ENCODE peak calls at places on chromosomes 11 and 22, in nine cellular contexts. H is cardiac muscle cell, J is B cell, F is nephron progenitor cell, X is progenitor cell of endocrine pancreas, R is BJ, D is fibroblast of mammary gland, W is AG09309, A is left ventricle myocardium inferior. K is an unnamed sample.

GRCh38 chr22:20549232-20549841 is 41.9 kb downstream of the MED15 start:
- DNase-seq in J (no peak), H (no peak), F (no peak), X (no peak), W (no peak), A (no peak), R (no peak), D (peak), K (no peak)

GRCh38 chr11:60699282-60699681 is at the start of gene MS4A8:
- DNase-seq in X (no peak), A (no peak), H (no peak), R (no peak), D (no peak), J (no peak), W (no peak), F (no peak), K (no peak)

GRCh38 chr11:118923721-118924587 is 1.8 kb downstream of the BCL9L start:
- DNase-seq in J (no peak), X (no peak), H (no peak), W (no peak), F (no peak), R (no peak), A (no peak), D (no peak), K (peak)

GRCh38 chr11:77517753-77518152 is 43.9 kb upstream of the PAK1 start:
- DNase-seq in H (no peak), A (no peak), X (no peak), R (no peak), F (no peak), W (no peak), D (no peak), J (no peak), K (no peak)

GRCh38 chr11:119015054-119015611 is 3.0 kb downstream of the RPS25 start:
- DNase-seq in H (no peak), D (no peak), W (no peak), X (no peak), F (no peak), R (no peak), J (no peak), A (no peak), K (peak)

GRCh38 chr22:25083414-25084166 is 116.1 kb upstream of the CRYBB3 start:
- DNase-seq in X (no peak), A (no peak), D (no peak), W (no peak), F (no peak), R (no peak), J (no peak), H (no peak), K (no peak)

GRCh38 chr11:116062526-116063171 is 558.4 kb upstream of the CADM1 start:
- DNase-seq in W (no peak), R (no peak), J (no peak), F (no peak), D (no peak), A (no peak), X (no peak), H (peak), K (no peak)

GRCh38 chr11:122146475-122146874 is 30.5 kb upstream of the BLID start:
- DNase-seq in J (no peak), R (no peak), X (no peak), A (no peak), H (no peak), W (no peak), D (peak), F (no peak), K (peak)

GRCh38 chr11:124762624-124763155 is 600 bp upstream of the ESAM start:
- DNase-seq in H (peak), X (no peak), A (no peak), W (no peak), J (no peak), R (no peak), F (peak), D (no peak), K (no peak)

GRCh38 chr11:122656073-122656630 is 630 bp downstream of the UBASH3B start:
- DNase-seq in F (peak), A (peak), X (no peak), H (peak), D (peak), J (peak), R (no peak), W (no peak), K (peak)

GRCh38 chr22:39710380-39711117 is 140.0 kb downstream of the CACNA1I start:
- DNase-seq in H (no peak), W (no peak), A (no peak), R (no peak), X (no peak), F (no peak), J (no peak), D (no peak), K (no peak)

GRCh38 chr22:39900306-39901227 is at the start of gene GRAP2:
- DNase-seq in X (no peak), R (no peak), W (no peak), F (no peak), D (no peak), J (peak), A (no peak), H (no peak), K (no peak)

GRCh38 chr11:65185869-65186341 is 4.2 kb downstream of the CAPN1 start:
- DNase-seq in J (no peak), A (no peak), H (no peak), D (no peak), F (no peak), X (no peak), R (no peak), W (no peak), K (no peak)

GRCh38 chr11:117824571-117825537 is at the start of gene FXYD2:
- DNase-seq in A (peak), H (no peak), F (no peak), R (no peak), W (no peak), J (no peak), D (peak), X (no peak), K (no peak)

GRCh38 chr11:130431806-130432205 is 3.4 kb upstream of the ADAMTS8 start:
- DNase-seq in F (no peak), J (no peak), A (no peak), H (no peak), D (no peak), R (no peak), W (no peak), X (no peak), K (no peak)

GRCh38 chr11:66868726-66869291 is 11.9 kb downstream of the LRFN4 start:
- DNase-seq in H (peak), J (peak), D (no peak), F (peak), X (peak), W (no peak), R (no peak), A (no peak), K (peak)

GRCh38 chr11:8285228-8285627 is 21.6 kb upstream of the LMO1 start:
- DNase-seq in X (no peak), J (no peak), R (no peak), H (no peak), A (no peak), F (no peak), D (no peak), W (no peak), K (no peak)

GRCh38 chr11:17148536-17148935 is 59.2 kb downstream of the PIK3C2A start:
- DNase-seq in X (no peak), W (no peak), J (no peak), H (no peak), A (no peak), F (no peak), R (no peak), D (peak), K (no peak)

GRCh38 chr11:87560352-87560751 is 522.6 kb downstream of the TMEM135 start:
- DNase-seq in D (no peak), W (no peak), R (no peak), J (no peak), F (no peak), H (no peak), A (no peak), X (no peak), K (no peak)

GRCh38 chr11:114076974-114077373 is 17.5 kb downstream of the ZBTB16 start:
- DNase-seq in A (no peak), X (no peak), W (no peak), D (no peak), H (peak), R (no peak), F (no peak), J (no peak), K (no peak)

GRCh38 chr11:120830092-120830491 is 193.8 kb upstream of the TBCEL start:
- DNase-seq in R (no peak), W (no peak), A (no peak), J (no peak), H (no peak), D (no peak), F (no peak), X (no peak), K (no peak)

GRCh38 chr22:18059991-18060390 is 17.8 kb upstream of the PEX26 start:
- DNase-seq in R (no peak), J (no peak), H (no peak), X (no peak), D (no peak), F (no peak), A (no peak), W (no peak), K (no peak)

GRCh38 chr22:23401910-23402274 is 178.2 kb downstream of the IGLL1 start:
- DNase-seq in A (no peak), W (no peak), R (no peak), F (peak), D (no peak), X (no peak), J (no peak), H (no peak), K (no peak)

GRCh38 chr22:17943533-17944204 is 80.7 kb downstream of the MICAL3 start:
- DNase-seq in R (no peak), A (no peak), F (no peak), X (no peak), W (no peak), H (no peak), J (no peak), D (no peak), K (no peak)

GRCh38 chr22:18050065-18050464 is 25.7 kb upstream of the MICAL3 start:
- DNase-seq in H (no peak), J (no peak), X (no peak), R (no peak), F (no peak), W (no peak), D (no peak), A (no peak), K (no peak)

GRCh38 chr22:38540731-38541130 is 29.3 kb downstream of the DMC1 start:
- DNase-seq in J (no peak), W (no peak), R (no peak), D (no peak), H (no peak), F (no peak), A (no peak), X (no peak), K (no peak)

GRCh38 chr11:38252620-38253019 is 1654.6 kb upstream of the RAG2 start:
- DNase-seq in D (no peak), A (no peak), X (no peak), R (no peak), J (no peak), H (no peak), W (no peak), F (no peak), K (peak)

DNA sequence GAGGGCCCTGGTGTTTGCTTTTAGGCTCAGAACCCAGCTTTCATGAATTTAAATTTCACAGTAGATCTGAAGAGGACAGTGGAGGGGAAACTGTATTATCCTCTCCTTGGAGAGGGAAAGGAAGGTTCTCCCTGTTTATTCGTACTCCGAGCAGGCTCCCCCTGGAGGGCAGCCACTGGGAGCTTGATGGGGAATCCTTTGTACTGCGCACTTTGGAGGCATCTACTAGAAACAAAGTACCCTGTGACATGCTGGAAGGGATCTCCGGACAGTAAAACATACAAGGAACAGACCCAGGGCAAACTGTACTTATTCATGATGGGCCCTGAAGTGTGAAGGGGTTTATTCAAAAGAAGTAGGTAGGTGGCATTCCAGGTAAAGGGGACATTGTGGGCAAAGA is 27.2 kb downstream of the NAV2 start:
- DNase-seq in H (peak), W (no peak), X (no peak), A (no peak), F (peak), D (no peak), R (no peak), J (no peak), K (no peak)
- TF ChIP-seq CTCF in H (peak), W (peak), X (peak), A (peak), F (peak), D (peak), R (peak), J (no peak), K (no peak)

GRCh38 chr11:110759972-110760381 is 47.7 kb upstream of the ARHGAP20 start:
- DNase-seq in X (no peak), A (no peak), J (no peak), W (no peak), R (no peak), H (no peak), D (peak), F (no peak), K (peak)
- TF ChIP-seq CTCF in X (no peak), A (no peak), J (no peak), W (no peak), R (no peak), H (no peak), D (no peak), F (no peak), K (no peak)

GRCh38 chr11:61716478-61717285 is 35.8 kb upstream of the MYRF start:
- DNase-seq in H (no peak), D (no peak), F (no peak), R (no peak), X (no peak), A (no peak), W (no peak), J (no peak), K (no peak)
- TF ChIP-seq CTCF in H (no peak), D (no peak), F (no peak), R (no peak), X (no peak), A (no peak), W (no peak), J (no peak), K (no peak)

GRCh38 chr11:64038500-64038899 is 2.8 kb downstream of the FLRT1 start:
- DNase-seq in X (no peak), F (no peak), D (no peak), R (no peak), A (no peak), J (no peak), H (no peak), W (no peak), K (no peak)

GRCh38 chr11:64042301-64042700 is 6.6 kb downstream of the FLRT1 start:
- DNase-seq in X (no peak), W (no peak), A (no peak), J (no peak), F (peak), D (no peak), R (no peak), H (no peak), K (no peak)

GRCh38 chr11:64041846-64042245 is 6.1 kb downstream of the FLRT1 start:
- DNase-seq in J (no peak), A (no peak), X (no peak), D (no peak), W (no peak), F (no peak), R (no peak), H (no peak), K (no peak)

GRCh38 chr11:64039012-64039665 is 3.4 kb downstream of the FLRT1 start:
- DNase-seq in F (no peak), J (no peak), W (no peak), X (no peak), D (no peak), A (no peak), H (no peak), R (no peak), K (no peak)

GRCh38 chr11:64040684-64041267 is 5.0 kb downstream of the FLRT1 start:
- DNase-seq in F (peak), H (peak), A (no peak), R (no peak), J (no peak), W (no peak), X (no peak), D (no peak), K (peak)
- TF ChIP-seq CTCF in F (peak), H (peak), A (peak), R (peak), J (no peak), W (peak), X (peak), D (peak), K (peak)

DNA sequence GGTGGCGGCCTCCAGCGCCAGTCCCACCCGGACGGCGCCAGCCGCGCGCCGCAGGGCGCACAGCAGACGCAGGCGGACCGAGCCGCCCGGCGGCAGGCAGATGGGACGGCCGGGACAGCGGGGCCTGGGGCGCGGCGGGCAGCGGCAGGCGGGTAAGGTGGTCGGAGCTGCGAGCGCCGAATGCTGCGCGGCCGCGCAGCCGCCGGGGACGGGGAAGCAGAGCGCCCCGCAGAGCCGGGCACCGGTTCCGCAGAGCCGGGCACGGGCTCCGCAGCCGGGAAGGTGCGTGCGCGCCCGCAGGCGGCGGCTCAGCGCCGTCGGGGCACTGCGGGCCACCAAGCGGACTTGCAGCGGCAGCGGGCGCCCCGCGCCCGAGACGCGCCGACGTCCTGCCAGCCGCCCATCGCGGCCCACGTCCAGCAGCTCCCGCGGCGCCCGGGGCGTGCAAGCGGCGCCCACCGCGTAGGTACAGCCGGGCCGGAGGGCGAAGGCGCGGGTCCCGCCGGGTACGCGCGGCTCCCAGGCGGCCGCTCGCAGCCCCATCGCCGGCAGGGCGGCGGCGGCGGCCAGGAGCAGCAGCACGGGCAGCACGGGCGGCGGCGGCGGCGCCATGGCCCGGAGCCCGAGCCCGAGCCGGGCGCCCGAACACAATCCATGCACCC is 730 bp downstream of the CELSR1 start:
- DNase-seq in J (no peak), X (no peak), W (no peak), A (peak), D (no peak), F (peak), H (peak), R (no peak), K (no peak)
- TF ChIP-seq CTCF in J (no peak), X (no peak), W (no peak), A (no peak), D (no peak), F (no peak), H (no peak), R (no peak), K (no peak)

DNA sequence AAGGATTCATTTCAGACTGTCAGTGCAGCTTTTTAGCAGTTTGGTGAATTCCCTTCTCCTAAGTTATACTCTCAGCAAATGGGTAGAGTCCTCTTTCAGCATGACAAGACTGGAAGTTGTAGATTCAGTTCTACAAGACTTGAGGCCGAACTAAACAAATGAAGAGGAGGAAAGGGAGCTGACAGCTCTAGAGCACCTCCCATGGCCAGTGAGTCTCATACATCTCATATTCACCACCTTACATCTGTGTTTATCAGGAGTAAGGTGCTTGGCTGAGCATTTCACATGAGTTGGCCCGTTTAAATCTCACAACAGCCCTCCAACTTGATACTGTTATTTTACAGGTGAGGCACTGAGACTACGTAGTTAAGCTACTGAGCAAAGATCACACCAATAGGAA is 30.4 kb downstream of the SEZ6L start:
- DNase-seq in F (no peak), H (no peak), R (no peak), D (no peak), A (no peak), X (no peak), W (no peak), J (no peak), K (no peak)
- TF ChIP-seq CTCF in F (no peak), H (no peak), R (no peak), D (no peak), A (no peak), X (no peak), W (no peak), J (no peak), K (no peak)

K was measured in MCF 10A.